ENCODE peak calls at places on chromosomes 2 and 18, in eight cellular contexts. O is A549; J is stimulated activated CD4-positive, alpha-beta T cell treated with anti-CD3 and anti-CD28 coated beads, Interleukin-12 subunit alpha, Interleukin-12 subunit beta, amount 100 ng/mL, for 48 hours; U is HCEC 1CT; I is germinal center; Z is OCI-M1; R is activated naive CD4-positive, alpha-beta T cell treated with anti-CD3 and anti-CD28 coated beads, Interleukin-2, amount 50 U/mL, for 16 hours; L is sciatic nerve. C is an unnamed sample.

GRCh38 chr18:13521418-13521817 is 204.9 kb downstream of the FAM210A start:
- DNase-seq in O (no peak), J (no peak), U (no peak), I (no peak), Z (no peak), R (no peak), L (no peak), C (no peak)

GRCh38 chr2:33425660-33426059 is 50.8 kb upstream of the RASGRP3 start:
- DNase-seq in O (no peak), J (no peak), U (peak), I (no peak), Z (no peak), R (no peak), L (no peak), C (no peak)

GRCh38 chr2:5121106-5121505 is 571.1 kb upstream of the SOX11 start:
- DNase-seq in O (no peak), J (no peak), U (no peak), I (no peak), Z (no peak), R (no peak), L (no peak), C (no peak)

GRCh38 chr2:213678437-213679218 is 394.4 kb downstream of the SPAG16 start:
- DNase-seq in O (no peak), J (no peak), U (no peak), I (peak), Z (no peak), R (no peak), L (no peak), C (no peak)

GRCh38 chr2:111623380-111623779 is 260.6 kb downstream of the ANAPC1 start:
- DNase-seq in O (no peak), J (no peak), U (no peak), I (no peak), Z (no peak), R (no peak), L (no peak), C (no peak)

GRCh38 chr18:66707473-66707872 is 103.6 kb upstream of the CDH19 start:
- DNase-seq in O (no peak), J (no peak), U (no peak), I (no peak), Z (peak), R (no peak), L (no peak), C (no peak)

GRCh38 chr18:46481048-46481846 is 175.8 kb downstream of the LOXHD1 start:
- DNase-seq in O (peak), J (peak), U (peak), I (peak), Z (peak), R (peak), L (no peak), C (no peak)

GRCh38 chr2:101190753-101191516 is 39.8 kb upstream of the TBC1D8 start:
- DNase-seq in O (no peak), J (no peak), U (no peak), I (no peak), Z (no peak), R (no peak), L (no peak), C (no peak)

GRCh38 chr2:101710690-101711318 is 13.3 kb downstream of the MAP4K4 start:
- DNase-seq in O (no peak), J (no peak), U (peak), I (no peak), Z (peak), R (no peak), L (no peak), C (no peak)

GRCh38 chr18:75157851-75158250 is 51.1 kb downstream of the PTGR3 start:
- DNase-seq in O (no peak), J (no peak), U (no peak), I (no peak), Z (no peak), R (no peak), L (no peak), C (no peak)

GRCh38 chr2:10079192-10079930 is 850 bp downstream of the CYS1 start:
- DNase-seq in O (peak), J (no peak), U (peak), I (peak), Z (no peak), R (no peak), L (no peak), C (peak)

GRCh38 chr2:33478968-33479691 is 2.7 kb downstream of the RASGRP3 start:
- DNase-seq in O (no peak), J (no peak), U (no peak), I (peak), Z (peak), R (no peak), L (no peak), C (peak)

GRCh38 chr2:115386465-115386864 is 944.0 kb downstream of the DPP10 start:
- DNase-seq in O (no peak), J (no peak), U (no peak), I (no peak), Z (peak), R (no peak), L (no peak), C (no peak)

GRCh38 chr2:187575081-187576067 is 21.1 kb upstream of the TFPI start:
- DNase-seq in O (no peak), J (no peak), U (peak), I (no peak), Z (no peak), R (no peak), L (no peak), C (no peak)

GRCh38 chr2:159648643-159649042 is 32.3 kb upstream of the BAZ2B start:
- DNase-seq in O (no peak), J (no peak), U (no peak), I (no peak), Z (no peak), R (no peak), L (no peak), C (no peak)

GRCh38 chr18:11951390-11951851 is 29.9 kb upstream of the IMPA2 start:
- DNase-seq in O (no peak), J (no peak), U (no peak), I (no peak), Z (peak), R (no peak), L (no peak), C (no peak)

GRCh38 chr2:32357545-32358482 is 991 bp downstream of the BIRC6 start:
- DNase-seq in O (no peak), J (peak), U (peak), I (peak), Z (peak), R (no peak), L (peak), C (peak)

GRCh38 chr2:234770081-234770506 is 181.7 kb upstream of the SH3BP4 start:
- DNase-seq in O (no peak), J (no peak), U (no peak), I (no peak), Z (no peak), R (no peak), L (no peak), C (peak)

GRCh38 chr2:234994340-234995321 is 42.8 kb downstream of the SH3BP4 start:
- DNase-seq in O (no peak), J (no peak), U (no peak), I (no peak), Z (no peak), R (no peak), L (no peak), C (no peak)

GRCh38 chr2:133867131-133867530 is 298.9 kb upstream of the NCKAP5 start:
- DNase-seq in O (no peak), J (no peak), U (no peak), I (no peak), Z (no peak), R (no peak), L (no peak), C (no peak)

GRCh38 chr18:32326450-32327309 is 136.8 kb downstream of the MEP1B start:
- DNase-seq in O (no peak), J (no peak), U (no peak), I (no peak), Z (no peak), R (no peak), L (no peak), C (no peak)